ENCODE peak calls at places on chromosomes 13 and 19, in six cellular contexts. One of them, this sample, is unnamed.

GRCh38 chr19:16462757-16463250 is 9.0 kb downstream of the EPS15L1 start:
- DNase-seq in H9: no peak
- DNase-seq in IMR-90: peak; percentile 34
- DNase-seq in trophoblast cell: peak; percentile 57
- DNase-seq in H1: no peak
- DNase-seq in mesenchymal stem cell: peak; percentile 30
- DNase-seq in this sample: no peak

GRCh38 chr13:83219832-83220231 is 662.4 kb downstream of the SLITRK1 start:
- DNase-seq in H9: no peak
- DNase-seq in IMR-90: no peak
- DNase-seq in trophoblast cell: no peak
- DNase-seq in H1: no peak
- DNase-seq in mesenchymal stem cell: no peak
- DNase-seq in this sample: no peak

GRCh38 chr13:40974460-40975407 is 44.4 kb downstream of the ELF1 start:
- DNase-seq in H9: peak; percentile 35
- DNase-seq in IMR-90: peak; percentile 66
- DNase-seq in trophoblast cell: no peak
- DNase-seq in H1: no peak
- DNase-seq in mesenchymal stem cell: peak; percentile 68
- DNase-seq in this sample: peak; percentile 12

GRCh38 chr13:67383358-67383757 is 153.2 kb upstream of the PCDH9 start:
- DNase-seq in H9: no peak
- DNase-seq in IMR-90: peak; percentile 17
- DNase-seq in trophoblast cell: no peak
- DNase-seq in H1: no peak
- DNase-seq in mesenchymal stem cell: peak; percentile 41
- DNase-seq in this sample: no peak

GRCh38 chr13:43693639-43694038 is 93.1 kb downstream of the ENOX1 start:
- DNase-seq in H9: no peak
- DNase-seq in IMR-90: no peak
- DNase-seq in trophoblast cell: no peak
- DNase-seq in H1: no peak
- DNase-seq in mesenchymal stem cell: no peak
- DNase-seq in this sample: no peak

GRCh38 chr19:38228491-38229439 is 4.7 kb upstream of the DPF1 start:
- DNase-seq in H9: peak; percentile 64
- DNase-seq in IMR-90: no peak
- DNase-seq in trophoblast cell: no peak
- DNase-seq in H1: no peak
- DNase-seq in mesenchymal stem cell: no peak
- DNase-seq in this sample: no peak

GRCh38 chr13:23621316-23621645 is 51.1 kb downstream of the TNFRSF19 start:
- DNase-seq in H9: no peak
- DNase-seq in IMR-90: peak; percentile 96
- DNase-seq in trophoblast cell: peak; percentile 43
- DNase-seq in H1: no peak
- DNase-seq in mesenchymal stem cell: peak; percentile 92
- DNase-seq in this sample: no peak

GRCh38 chr13:45255253-45255987 is 54.6 kb upstream of the KCTD4 start:
- DNase-seq in H9: no peak
- DNase-seq in IMR-90: no peak
- DNase-seq in trophoblast cell: no peak
- DNase-seq in H1: no peak
- DNase-seq in mesenchymal stem cell: no peak
- DNase-seq in this sample: no peak

GRCh38 chr19:21566073-21566472 is 60.7 kb downstream of the ZNF429 start:
- DNase-seq in H9: no peak
- DNase-seq in IMR-90: no peak
- DNase-seq in trophoblast cell: no peak
- DNase-seq in H1: no peak
- DNase-seq in mesenchymal stem cell: no peak
- DNase-seq in this sample: no peak

GRCh38 chr13:25977216-25977615 is 74.6 kb downstream of the SHISA2 start:
- DNase-seq in H9: peak; percentile 94
- DNase-seq in IMR-90: no peak
- DNase-seq in trophoblast cell: peak; percentile 34
- DNase-seq in H1: peak; percentile 80
- DNase-seq in mesenchymal stem cell: no peak
- DNase-seq in this sample: no peak
- H3K18ac ChIP-seq in H9: no peak overlapping the region
- H3K18ac ChIP-seq in IMR-90: no peak overlapping the region
- H3K18ac ChIP-seq in trophoblast cell: no peak overlapping the region
- H3K18ac ChIP-seq in H1: peak overlapping the region; percentile 66
- H3K18ac ChIP-seq in mesenchymal stem cell: no peak overlapping the region
- H3K18ac ChIP-seq in this sample: no peak overlapping the region

GRCh38 chr13:77022341-77022740 is 4.6 kb downstream of the FBXL3 start:
- DNase-seq in H9: no peak
- DNase-seq in IMR-90: peak; percentile 43
- DNase-seq in trophoblast cell: peak; percentile 29
- DNase-seq in H1: no peak
- DNase-seq in mesenchymal stem cell: peak; percentile 39
- DNase-seq in this sample: no peak
- H3K14ac ChIP-seq in H9: no peak overlapping the region
- H3K14ac ChIP-seq in IMR-90: no peak overlapping the region
- H3K14ac ChIP-seq in trophoblast cell: no peak overlapping the region
- H3K14ac ChIP-seq in H1: no peak overlapping the region
- H3K14ac ChIP-seq in mesenchymal stem cell: no peak overlapping the region
- H3K14ac ChIP-seq in this sample: no peak overlapping the region

DNA sequence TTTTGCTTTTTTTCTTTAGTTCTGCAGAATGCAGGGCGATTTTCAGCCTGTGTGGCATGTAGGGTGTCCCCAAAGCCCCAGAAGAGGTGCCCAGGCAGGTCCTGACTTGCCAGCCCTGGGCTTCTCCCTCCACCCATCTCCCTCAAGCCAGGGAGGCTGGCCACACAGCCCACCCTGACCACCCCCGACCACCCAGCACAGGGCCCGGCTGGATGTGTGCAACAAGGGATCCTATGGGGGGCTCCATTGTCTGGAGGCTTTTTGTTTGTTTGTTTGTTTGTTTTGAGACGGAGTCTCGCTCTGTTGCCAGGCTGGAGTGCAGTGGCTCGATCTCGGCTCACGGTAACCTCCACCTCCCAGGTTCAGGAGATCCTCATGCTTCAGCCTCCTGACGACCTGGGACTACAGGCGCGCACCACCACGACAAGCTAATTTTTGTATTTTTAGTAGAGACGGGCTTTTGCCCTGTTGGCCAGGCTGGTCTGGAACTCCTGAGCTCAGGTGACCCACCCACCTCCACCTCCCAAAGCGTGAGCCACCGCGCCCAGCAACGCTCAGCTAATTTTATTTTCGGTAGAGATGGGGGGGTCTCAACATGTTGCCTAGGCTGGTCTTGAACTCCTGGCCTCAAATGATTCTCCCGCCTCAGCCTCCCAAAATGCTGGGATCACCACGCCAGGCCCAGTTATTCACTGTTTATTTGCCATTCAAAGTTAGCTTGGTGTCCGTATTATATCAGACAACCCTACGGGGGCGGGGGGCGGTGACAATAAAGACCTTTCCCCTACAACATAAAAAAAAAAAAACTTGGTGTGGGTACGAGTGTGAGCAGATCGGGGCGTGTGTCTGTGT is 7.8 kb upstream of the MKNK2 start:
- DNase-seq in H9: no peak
- DNase-seq in IMR-90: no peak
- DNase-seq in trophoblast cell: no peak
- DNase-seq in H1: no peak
- DNase-seq in mesenchymal stem cell: no peak
- DNase-seq in this sample: no peak
- H3K18ac ChIP-seq in H9: peak overlapping the region; percentile 27
- H3K18ac ChIP-seq in IMR-90: peak overlapping the region; percentile 11
- H3K18ac ChIP-seq in trophoblast cell: peak overlapping the region; percentile 36
- H3K18ac ChIP-seq in H1: peak overlapping the region; percentile 9
- H3K18ac ChIP-seq in mesenchymal stem cell: peak overlapping the region; percentile 96
- H3K18ac ChIP-seq in this sample: peak overlapping the region; percentile 96

GRCh38 chr19:6141217-6141616 is 5.8 kb downstream of the ACSBG2 start:
- DNase-seq in H9: no peak
- DNase-seq in IMR-90: no peak
- DNase-seq in trophoblast cell: no peak
- DNase-seq in H1: no peak
- DNase-seq in mesenchymal stem cell: no peak
- DNase-seq in this sample: no peak
- H3K14ac ChIP-seq in H9: no peak overlapping the region
- H3K14ac ChIP-seq in IMR-90: no peak overlapping the region
- H3K14ac ChIP-seq in trophoblast cell: no peak overlapping the region
- H3K14ac ChIP-seq in H1: no peak overlapping the region
- H3K14ac ChIP-seq in mesenchymal stem cell: no peak overlapping the region
- H3K14ac ChIP-seq in this sample: no peak overlapping the region

GRCh38 chr19:28426902-28427232 is 786.1 kb downstream of the UQCRFS1 start:
- DNase-seq in H9: peak; percentile 73
- DNase-seq in IMR-90: no peak
- DNase-seq in trophoblast cell: no peak
- DNase-seq in H1: no peak
- DNase-seq in mesenchymal stem cell: no peak
- DNase-seq in this sample: no peak
- H3K18ac ChIP-seq in H9: no peak overlapping the region
- H3K18ac ChIP-seq in IMR-90: no peak overlapping the region
- H3K18ac ChIP-seq in trophoblast cell: no peak overlapping the region
- H3K18ac ChIP-seq in H1: no peak overlapping the region
- H3K18ac ChIP-seq in mesenchymal stem cell: no peak overlapping the region
- H3K18ac ChIP-seq in this sample: no peak overlapping the region

GRCh38 chr19:48170817-48171347 is 402 bp downstream of the ZSWIM9 start:
- DNase-seq in H9: peak; percentile 45
- DNase-seq in IMR-90: no peak
- DNase-seq in trophoblast cell: no peak
- DNase-seq in H1: no peak
- DNase-seq in mesenchymal stem cell: no peak
- DNase-seq in this sample: no peak

GRCh38 chr19:48171584-48172170 is 1.2 kb downstream of the ZSWIM9 start:
- DNase-seq in H9: no peak
- DNase-seq in IMR-90: no peak
- DNase-seq in trophoblast cell: no peak
- DNase-seq in H1: no peak
- DNase-seq in mesenchymal stem cell: no peak
- DNase-seq in this sample: no peak

GRCh38 chr19:48168689-48169088 is 1.5 kb downstream of the LIG1 start:
- DNase-seq in H9: no peak
- DNase-seq in IMR-90: no peak
- DNase-seq in trophoblast cell: no peak
- DNase-seq in H1: no peak
- DNase-seq in mesenchymal stem cell: no peak
- DNase-seq in this sample: no peak

GRCh38 chr19:48169585-48169973 is 565 bp downstream of the LIG1 start:
- DNase-seq in H9: peak; percentile 93
- DNase-seq in IMR-90: peak; percentile 56
- DNase-seq in trophoblast cell: peak; percentile 82
- DNase-seq in H1: peak; percentile 77
- DNase-seq in mesenchymal stem cell: peak; percentile 64
- DNase-seq in this sample: peak; percentile 67

GRCh38 chr19:48169974-48170803 is at the start of the genes LIG1 and ZSWIM9:
- DNase-seq in H9: peak; percentile 93
- DNase-seq in IMR-90: peak; percentile 95
- DNase-seq in trophoblast cell: peak; percentile 94
- DNase-seq in H1: peak; percentile 77
- DNase-seq in mesenchymal stem cell: peak; percentile 97
- DNase-seq in this sample: peak; percentile 91
- H3K14ac ChIP-seq in H9: peak within 1 kb of the TSS; percentile 99
- H3K14ac ChIP-seq in IMR-90: peak within 1 kb of the TSS; percentile 97
- H3K14ac ChIP-seq in trophoblast cell: peak within 1 kb of the TSS; percentile 97
- H3K14ac ChIP-seq in H1: no peak within 1 kb of the TSS
- H3K14ac ChIP-seq in mesenchymal stem cell: peak within 1 kb of the TSS; percentile 93
- H3K14ac ChIP-seq in this sample: peak within 1 kb of the TSS; percentile 95

GRCh38 chr19:43752287-43752875 is 2.4 kb downstream of the SMG9 start:
- DNase-seq in H9: no peak
- DNase-seq in IMR-90: no peak
- DNase-seq in trophoblast cell: no peak
- DNase-seq in H1: no peak
- DNase-seq in mesenchymal stem cell: peak; percentile 19
- DNase-seq in this sample: no peak
- H3K18ac ChIP-seq in H9: no peak overlapping the region
- H3K18ac ChIP-seq in IMR-90: no peak overlapping the region
- H3K18ac ChIP-seq in trophoblast cell: no peak overlapping the region
- H3K18ac ChIP-seq in H1: no peak overlapping the region
- H3K18ac ChIP-seq in mesenchymal stem cell: no peak overlapping the region
- H3K18ac ChIP-seq in this sample: no peak overlapping the region